ENCODE peak calls at places on chromosomes 7 and 10, in nine cellular contexts. One of them, this sample, is unnamed.

GRCh38 chr7:41538810-41539724 is 163.8 kb downstream of the INHBA start:
- DNase-seq in cardiac muscle cell: peak; percentile 57
- DNase-seq in pancreas: no peak
- DNase-seq in psoas muscle: no peak
- DNase-seq in GM10248: no peak
- DNase-seq in retinal pigment epithelial cell: peak; percentile 31
- DNase-seq in choroid plexus epithelial cell: peak; percentile 69
- DNase-seq in right lobe of liver: no peak
- DNase-seq in chondrocyte: no peak
- DNase-seq in this sample: no peak

GRCh38 chr10:132948351-132948750 is 6.0 kb upstream of the CFAP46 start:
- DNase-seq in cardiac muscle cell: no peak
- DNase-seq in pancreas: no peak
- DNase-seq in psoas muscle: no peak
- DNase-seq in GM10248: no peak
- DNase-seq in retinal pigment epithelial cell: no peak
- DNase-seq in choroid plexus epithelial cell: no peak
- DNase-seq in right lobe of liver: no peak
- DNase-seq in chondrocyte: no peak
- DNase-seq in this sample: no peak

GRCh38 chr10:75021851-75022250 is 89.6 kb upstream of the SAMD8 start:
- DNase-seq in cardiac muscle cell: no peak
- DNase-seq in pancreas: no peak
- DNase-seq in psoas muscle: no peak
- DNase-seq in GM10248: no peak
- DNase-seq in retinal pigment epithelial cell: no peak
- DNase-seq in choroid plexus epithelial cell: no peak
- DNase-seq in right lobe of liver: no peak
- DNase-seq in chondrocyte: no peak
- DNase-seq in this sample: no peak

GRCh38 chr10:99172950-99173349 is 62.7 kb downstream of the HPSE2 start:
- DNase-seq in cardiac muscle cell: no peak
- DNase-seq in pancreas: no peak
- DNase-seq in psoas muscle: no peak
- DNase-seq in GM10248: no peak
- DNase-seq in retinal pigment epithelial cell: no peak
- DNase-seq in choroid plexus epithelial cell: no peak
- DNase-seq in right lobe of liver: no peak
- DNase-seq in chondrocyte: no peak
- DNase-seq in this sample: no peak

GRCh38 chr7:80189638-80190037 is 55.0 kb downstream of the GNAI1 start:
- DNase-seq in cardiac muscle cell: no peak
- DNase-seq in pancreas: no peak
- DNase-seq in psoas muscle: no peak
- DNase-seq in GM10248: no peak
- DNase-seq in retinal pigment epithelial cell: no peak
- DNase-seq in choroid plexus epithelial cell: no peak
- DNase-seq in right lobe of liver: no peak
- DNase-seq in chondrocyte: no peak
- DNase-seq in this sample: no peak

GRCh38 chr7:93156884-93157283 is 8.7 kb upstream of the SAMD9L start:
- DNase-seq in cardiac muscle cell: no peak
- DNase-seq in pancreas: no peak
- DNase-seq in psoas muscle: no peak
- DNase-seq in GM10248: no peak
- DNase-seq in retinal pigment epithelial cell: no peak
- DNase-seq in choroid plexus epithelial cell: peak; percentile 10
- DNase-seq in right lobe of liver: no peak
- DNase-seq in chondrocyte: no peak
- DNase-seq in this sample: no peak

GRCh38 chr10:62047960-62048383 is 146.5 kb downstream of the ARID5B start:
- DNase-seq in cardiac muscle cell: no peak
- DNase-seq in pancreas: no peak
- DNase-seq in psoas muscle: peak; percentile 51
- DNase-seq in GM10248: no peak
- DNase-seq in retinal pigment epithelial cell: no peak
- DNase-seq in choroid plexus epithelial cell: peak; percentile 52
- DNase-seq in right lobe of liver: no peak
- DNase-seq in chondrocyte: no peak
- DNase-seq in this sample: no peak

GRCh38 chr10:26249681-26250080 is 33.1 kb downstream of the GAD2 start:
- DNase-seq in cardiac muscle cell: no peak
- DNase-seq in pancreas: no peak
- DNase-seq in psoas muscle: no peak
- DNase-seq in GM10248: no peak
- DNase-seq in retinal pigment epithelial cell: no peak
- DNase-seq in choroid plexus epithelial cell: no peak
- DNase-seq in right lobe of liver: no peak
- DNase-seq in chondrocyte: no peak
- DNase-seq in this sample: no peak

GRCh38 chr10:60979667-60980104 is 35.7 kb upstream of the RHOBTB1 start:
- DNase-seq in cardiac muscle cell: no peak
- DNase-seq in pancreas: no peak
- DNase-seq in psoas muscle: no peak
- DNase-seq in GM10248: no peak
- DNase-seq in retinal pigment epithelial cell: no peak
- DNase-seq in choroid plexus epithelial cell: no peak
- DNase-seq in right lobe of liver: no peak
- DNase-seq in chondrocyte: no peak
- DNase-seq in this sample: no peak

GRCh38 chr7:83985766-83986165 is 208.8 kb downstream of the SEMA3A start:
- DNase-seq in cardiac muscle cell: no peak
- DNase-seq in pancreas: no peak
- DNase-seq in psoas muscle: no peak
- DNase-seq in GM10248: no peak
- DNase-seq in retinal pigment epithelial cell: no peak
- DNase-seq in choroid plexus epithelial cell: peak; percentile 9
- DNase-seq in right lobe of liver: no peak
- DNase-seq in chondrocyte: no peak
- DNase-seq in this sample: no peak

GRCh38 chr10:5888843-5889623 is 660 bp downstream of the ANKRD16 start:
- DNase-seq in cardiac muscle cell: peak; percentile 69
- DNase-seq in pancreas: peak; percentile 85
- DNase-seq in psoas muscle: peak; percentile 59
- DNase-seq in GM10248: peak; percentile 57
- DNase-seq in retinal pigment epithelial cell: no peak
- DNase-seq in choroid plexus epithelial cell: peak; percentile 23
- DNase-seq in right lobe of liver: no peak
- DNase-seq in chondrocyte: no peak
- DNase-seq in this sample: no peak

GRCh38 chr10:47454294-47455058 is 29.4 kb downstream of the ANXA8 start:
- DNase-seq in cardiac muscle cell: no peak
- DNase-seq in pancreas: no peak
- DNase-seq in psoas muscle: no peak
- DNase-seq in GM10248: peak; percentile 7
- DNase-seq in retinal pigment epithelial cell: no peak
- DNase-seq in choroid plexus epithelial cell: no peak
- DNase-seq in right lobe of liver: no peak
- DNase-seq in chondrocyte: peak; percentile 43
- DNase-seq in this sample: no peak

GRCh38 chr7:30502470-30503251 is 2.0 kb downstream of the GGCT start:
- DNase-seq in cardiac muscle cell: no peak
- DNase-seq in pancreas: no peak
- DNase-seq in psoas muscle: no peak
- DNase-seq in GM10248: no peak
- DNase-seq in retinal pigment epithelial cell: no peak
- DNase-seq in choroid plexus epithelial cell: no peak
- DNase-seq in right lobe of liver: no peak
- DNase-seq in chondrocyte: no peak
- DNase-seq in this sample: no peak

GRCh38 chr7:41603985-41604384 is 98.9 kb downstream of the INHBA start:
- DNase-seq in cardiac muscle cell: no peak
- DNase-seq in pancreas: no peak
- DNase-seq in psoas muscle: no peak
- DNase-seq in GM10248: no peak
- DNase-seq in retinal pigment epithelial cell: no peak
- DNase-seq in choroid plexus epithelial cell: no peak
- DNase-seq in right lobe of liver: no peak
- DNase-seq in chondrocyte: no peak
- DNase-seq in this sample: no peak

GRCh38 chr7:35727571-35727970 is 32.6 kb upstream of the HERPUD2 start:
- DNase-seq in cardiac muscle cell: no peak
- DNase-seq in pancreas: no peak
- DNase-seq in psoas muscle: no peak
- DNase-seq in GM10248: peak; percentile 40
- DNase-seq in retinal pigment epithelial cell: no peak
- DNase-seq in choroid plexus epithelial cell: peak; percentile 30
- DNase-seq in right lobe of liver: no peak
- DNase-seq in chondrocyte: no peak
- DNase-seq in this sample: no peak

GRCh38 chr7:18408461-18408860 is 87.1 kb upstream of the HDAC9 start:
- DNase-seq in cardiac muscle cell: no peak
- DNase-seq in pancreas: no peak
- DNase-seq in psoas muscle: no peak
- DNase-seq in GM10248: no peak
- DNase-seq in retinal pigment epithelial cell: no peak
- DNase-seq in choroid plexus epithelial cell: peak; percentile 43
- DNase-seq in right lobe of liver: no peak
- DNase-seq in chondrocyte: no peak
- DNase-seq in this sample: peak; percentile 90

GRCh38 chr10:43223056-43223455 is 43.8 kb downstream of the RASGEF1A start:
- DNase-seq in cardiac muscle cell: no peak
- DNase-seq in pancreas: no peak
- DNase-seq in psoas muscle: no peak
- DNase-seq in GM10248: no peak
- DNase-seq in retinal pigment epithelial cell: no peak
- DNase-seq in choroid plexus epithelial cell: no peak
- DNase-seq in right lobe of liver: no peak
- DNase-seq in chondrocyte: no peak
- DNase-seq in this sample: no peak

GRCh38 chr10:78977761-78978305 is 90.9 kb upstream of the ZMIZ1 start:
- DNase-seq in cardiac muscle cell: peak; percentile 43
- DNase-seq in pancreas: peak; percentile 33
- DNase-seq in psoas muscle: peak; percentile 74
- DNase-seq in GM10248: no peak
- DNase-seq in retinal pigment epithelial cell: peak; percentile 67
- DNase-seq in choroid plexus epithelial cell: peak; percentile 85
- DNase-seq in right lobe of liver: peak; percentile 69
- DNase-seq in chondrocyte: no peak
- DNase-seq in this sample: peak; percentile 68

GRCh38 chr7:11533229-11533820 is 298.7 kb downstream of the THSD7A start:
- DNase-seq in cardiac muscle cell: no peak
- DNase-seq in pancreas: no peak
- DNase-seq in psoas muscle: no peak
- DNase-seq in GM10248: no peak
- DNase-seq in retinal pigment epithelial cell: no peak
- DNase-seq in choroid plexus epithelial cell: no peak
- DNase-seq in right lobe of liver: no peak
- DNase-seq in chondrocyte: no peak
- DNase-seq in this sample: no peak

GRCh38 chr7:138002096-138002827 is 376 bp upstream of the CREB3L2 start:
- DNase-seq in cardiac muscle cell: peak; percentile 100
- DNase-seq in pancreas: peak; percentile 99
- DNase-seq in psoas muscle: peak; percentile 99
- DNase-seq in GM10248: peak; percentile 95
- DNase-seq in retinal pigment epithelial cell: peak; percentile 99
- DNase-seq in choroid plexus epithelial cell: peak; percentile 100
- DNase-seq in right lobe of liver: peak; percentile 99
- DNase-seq in chondrocyte: peak; percentile 99
- DNase-seq in this sample: peak; percentile 100

GRCh38 chr7:138004936-138005335 is 3.0 kb upstream of the CREB3L2 start:
- DNase-seq in cardiac muscle cell: no peak
- DNase-seq in pancreas: no peak
- DNase-seq in psoas muscle: no peak
- DNase-seq in GM10248: no peak
- DNase-seq in retinal pigment epithelial cell: no peak
- DNase-seq in choroid plexus epithelial cell: no peak
- DNase-seq in right lobe of liver: no peak
- DNase-seq in chondrocyte: no peak
- DNase-seq in this sample: no peak

GRCh38 chr7:138002828-138003189 is 923 bp upstream of the CREB3L2 start:
- DNase-seq in cardiac muscle cell: no peak
- DNase-seq in pancreas: no peak
- DNase-seq in psoas muscle: no peak
- DNase-seq in GM10248: no peak
- DNase-seq in retinal pigment epithelial cell: no peak
- DNase-seq in choroid plexus epithelial cell: no peak
- DNase-seq in right lobe of liver: no peak
- DNase-seq in chondrocyte: no peak
- DNase-seq in this sample: no peak

GRCh38 chr7:138006106-138006505 is 4.2 kb upstream of the CREB3L2 start:
- DNase-seq in cardiac muscle cell: no peak
- DNase-seq in pancreas: no peak
- DNase-seq in psoas muscle: no peak
- DNase-seq in GM10248: no peak
- DNase-seq in retinal pigment epithelial cell: no peak
- DNase-seq in choroid plexus epithelial cell: peak; percentile 55
- DNase-seq in right lobe of liver: no peak
- DNase-seq in chondrocyte: no peak
- DNase-seq in this sample: no peak

GRCh38 chr7:138004046-138004445 is 2.2 kb upstream of the CREB3L2 start:
- DNase-seq in cardiac muscle cell: no peak
- DNase-seq in pancreas: no peak
- DNase-seq in psoas muscle: no peak
- DNase-seq in GM10248: no peak
- DNase-seq in retinal pigment epithelial cell: no peak
- DNase-seq in choroid plexus epithelial cell: no peak
- DNase-seq in right lobe of liver: no peak
- DNase-seq in chondrocyte: no peak
- DNase-seq in this sample: no peak
- TF ChIP-seq CTCF in cardiac muscle cell: no peak
- TF ChIP-seq CTCF in pancreas: no peak
- TF ChIP-seq CTCF in psoas muscle: no peak
- TF ChIP-seq CTCF in GM10248: no peak
- TF ChIP-seq CTCF in retinal pigment epithelial cell: no peak
- TF ChIP-seq CTCF in choroid plexus epithelial cell: no peak
- TF ChIP-seq CTCF in right lobe of liver: no peak
- TF ChIP-seq CTCF in chondrocyte: no peak
- TF ChIP-seq CTCF in this sample: no peak

GRCh38 chr10:59844436-59844835 is 61.9 kb downstream of the CCDC6 start:
- DNase-seq in cardiac muscle cell: no peak
- DNase-seq in pancreas: no peak
- DNase-seq in psoas muscle: no peak
- DNase-seq in GM10248: no peak
- DNase-seq in retinal pigment epithelial cell: no peak
- DNase-seq in choroid plexus epithelial cell: no peak
- DNase-seq in right lobe of liver: no peak
- DNase-seq in chondrocyte: no peak
- DNase-seq in this sample: no peak
- TF ChIP-seq CTCF in cardiac muscle cell: no peak
- TF ChIP-seq CTCF in pancreas: no peak
- TF ChIP-seq CTCF in psoas muscle: no peak
- TF ChIP-seq CTCF in GM10248: no peak
- TF ChIP-seq CTCF in retinal pigment epithelial cell: no peak
- TF ChIP-seq CTCF in choroid plexus epithelial cell: no peak
- TF ChIP-seq CTCF in right lobe of liver: no peak
- TF ChIP-seq CTCF in chondrocyte: no peak
- TF ChIP-seq CTCF in this sample: no peak

GRCh38 chr10:8444630-8445029 is 390.1 kb downstream of the GATA3 start:
- DNase-seq in cardiac muscle cell: peak; percentile 64
- DNase-seq in pancreas: no peak
- DNase-seq in psoas muscle: no peak
- DNase-seq in GM10248: no peak
- DNase-seq in retinal pigment epithelial cell: no peak
- DNase-seq in choroid plexus epithelial cell: no peak
- DNase-seq in right lobe of liver: no peak
- DNase-seq in chondrocyte: no peak
- DNase-seq in this sample: no peak
- TF ChIP-seq CTCF in cardiac muscle cell: peak; percentile 49
- TF ChIP-seq CTCF in pancreas: no peak
- TF ChIP-seq CTCF in psoas muscle: peak; percentile 13
- TF ChIP-seq CTCF in GM10248: peak; percentile 26
- TF ChIP-seq CTCF in retinal pigment epithelial cell: peak; percentile 28
- TF ChIP-seq CTCF in choroid plexus epithelial cell: no peak
- TF ChIP-seq CTCF in right lobe of liver: no peak
- TF ChIP-seq CTCF in chondrocyte: no peak
- TF ChIP-seq CTCF in this sample: no peak

GRCh38 chr10:97081621-97082235 is 104.0 kb downstream of the SLIT1 start:
- DNase-seq in cardiac muscle cell: peak; percentile 86
- DNase-seq in pancreas: peak; percentile 91
- DNase-seq in psoas muscle: peak; percentile 69
- DNase-seq in GM10248: peak; percentile 83
- DNase-seq in retinal pigment epithelial cell: no peak
- DNase-seq in choroid plexus epithelial cell: peak; percentile 76
- DNase-seq in right lobe of liver: no peak
- DNase-seq in chondrocyte: no peak
- DNase-seq in this sample: peak; percentile 28
- TF ChIP-seq CTCF in cardiac muscle cell: peak; percentile 94
- TF ChIP-seq CTCF in pancreas: peak; percentile 33
- TF ChIP-seq CTCF in psoas muscle: peak; percentile 38
- TF ChIP-seq CTCF in GM10248: peak; percentile 73
- TF ChIP-seq CTCF in retinal pigment epithelial cell: peak; percentile 97
- TF ChIP-seq CTCF in choroid plexus epithelial cell: peak; percentile 98
- TF ChIP-seq CTCF in right lobe of liver: peak; percentile 25
- TF ChIP-seq CTCF in chondrocyte: peak; percentile 86
- TF ChIP-seq CTCF in this sample: peak; percentile 82

This sample was measured in HFFc6.